ENCODE peak calls at places on chromosomes 16 and 17, in four cellular contexts. O is bronchial epithelial cell; B is stimulated activated naive CD4-positive, alpha-beta T cell; G is ACHN. P is an unnamed sample.

GRCh38 chr17:66791337-66791736 is 43.6 kb upstream of the CACNG5 start:
- DNase-seq in G (no peak), O (no peak), B (peak), P (no peak)

GRCh38 chr16:88790312-88791150 is 5.5 kb upstream of the PIEZO1 start:
- DNase-seq in B (peak), G (no peak), O (no peak), P (no peak)

GRCh38 chr16:29154676-29155121 is 169.8 kb downstream of the LAT start:
- DNase-seq in B (no peak), O (no peak), G (no peak), P (no peak)

GRCh38 chr17:35784895-35785294 is 10.5 kb downstream of the MMP28 start:
- DNase-seq in B (no peak), G (no peak), O (peak), P (no peak)

GRCh38 chr17:19470529-19471261 is 59.7 kb downstream of the RNF112 start:
- DNase-seq in B (no peak), G (no peak), O (no peak), P (peak)

GRCh38 chr17:34420254-34420766 is 57.3 kb upstream of the CCL1 start:
- DNase-seq in O (peak), B (peak), G (peak), P (no peak)

GRCh38 chr17:29451338-29451737 is 61.2 kb downstream of the TAOK1 start:
- DNase-seq in G (no peak), B (no peak), O (no peak), P (no peak)

GRCh38 chr17:32998893-32999240 is 7.2 kb downstream of the SPACA3 start:
- DNase-seq in O (peak), B (no peak), G (peak), P (peak)

GRCh38 chr17:78082988-78083387 is 45.6 kb downstream of the TMC6 start:
- DNase-seq in O (peak), G (no peak), B (no peak), P (no peak)

GRCh38 chr17:66542967-66543525 is 240.6 kb downstream of the PRKCA start:
- DNase-seq in B (no peak), O (no peak), G (peak), P (no peak)

GRCh38 chr17:4634981-4635380 is 6.5 kb downstream of the ALOX15 start:
- DNase-seq in O (no peak), G (no peak), B (no peak), P (no peak)

P was measured in BJ.